ENCODE peak calls at places on chromosomes 13 and 19, in six cellular contexts. Q, W, M, V, O and X are unnamed samples.

GRCh38 chr13:94660695-94661324 is 51.5 kb downstream of the SOX21 start:
- DNase-seq in V (peak), O (no peak), W (no peak), Q (no peak), M (no peak), X (no peak)

GRCh38 chr13:28339419-28339818 is 155.5 kb downstream of the FLT1 start:
- DNase-seq in V (no peak), W (no peak), O (no peak), M (no peak), Q (no peak), X (no peak)

GRCh38 chr19:8794823-8795222 is 37.3 kb downstream of the ZNF558 start:
- DNase-seq in W (no peak), M (no peak), V (no peak), Q (no peak), O (no peak), X (no peak)

GRCh38 chr19:33477781-33478180 is 43.8 kb downstream of the PEPD start:
- DNase-seq in M (no peak), V (no peak), W (no peak), O (no peak), Q (no peak), X (no peak)

GRCh38 chr13:84366484-84366883 is 484.2 kb upstream of the SLITRK1 start:
- DNase-seq in W (no peak), M (no peak), O (no peak), V (no peak), Q (no peak), X (no peak)

GRCh38 chr19:13300421-13301030 is 150.3 kb downstream of the IER2 start:
- DNase-seq in W (no peak), V (no peak), M (no peak), Q (no peak), O (no peak), X (no peak)

GRCh38 chr13:99190147-99190985 is 10.3 kb upstream of the UBAC2 start:
- DNase-seq in M (no peak), W (no peak), V (no peak), Q (no peak), O (no peak), X (no peak)

GRCh38 chr19:47716270-47716937 is 3.2 kb downstream of the EHD2 start:
- DNase-seq in M (no peak), W (no peak), Q (no peak), O (no peak), V (peak), X (no peak)

GRCh38 chr13:31431722-31432137 is 232.0 kb downstream of the B3GLCT start:
- DNase-seq in O (peak), W (peak), V (peak), M (peak), Q (peak), X (no peak)